ENCODE peak calls at places on chromosome 6, in six cellular contexts. F, A, R, S, H and I are unnamed samples.

GRCh38 chr6:52417675-52418111 is 2.4 kb upstream of the EFHC1 start:
- DNase-seq in H (peak; percentile 89), S (no peak), F (no peak), R (no peak), A (no peak), I (peak; percentile 86)

GRCh38 chr6:51854876-51855275 is 232.5 kb downstream of the PKHD1 start:
- DNase-seq in F (no peak), A (no peak), S (no peak), R (no peak), H (no peak), I (no peak)

GRCh38 chr6:150373260-150373701 is 4.5 kb downstream of the IYD start:
- DNase-seq in R (no peak), F (no peak), S (no peak), H (no peak), A (peak; percentile 33), I (no peak)

GRCh38 chr6:87494761-87495422 is 22.1 kb downstream of the SLC35A1 start:
- DNase-seq in F (no peak), R (no peak), H (no peak), A (no peak), S (no peak), I (no peak)

GRCh38 chr6:119350202-119351004 is 842 bp upstream of the MAN1A1 start:
- DNase-seq in R (no peak), F (peak; percentile 23), S (no peak), H (peak; percentile 66), A (no peak), I (peak; percentile 88)

GRCh38 chr6:154732824-154733609 is at the start of gene SCAF8:
- DNase-seq in R (peak; percentile 70), S (peak; percentile 87), A (peak; percentile 85), F (no peak), H (peak; percentile 81), I (peak; percentile 82)

GRCh38 chr6:143449731-143450452 is 603 bp downstream of the ADAT2 start:
- DNase-seq in A (no peak), F (no peak), H (peak; percentile 71), S (no peak), R (no peak), I (peak; percentile 57)

GRCh38 chr6:18262812-18263560 is 1.3 kb downstream of the DEK start:
- DNase-seq in H (peak; percentile 57), R (no peak), A (no peak), S (no peak), F (no peak), I (peak; percentile 47)

GRCh38 chr6:45431314-45432058 is 53.8 kb upstream of the SUPT3H start:
- DNase-seq in S (no peak), R (no peak), H (no peak), A (no peak), F (no peak), I (no peak)
- H3K27ac ChIP-seq in S (no peak overlapping the region), R (no peak overlapping the region), H (no peak overlapping the region), A (no peak overlapping the region), F (no peak overlapping the region), I (no peak overlapping the region)

GRCh38 chr6:146100776-146101175 is 71.9 kb downstream of the GRM1 start:
- DNase-seq in R (no peak), S (no peak), H (no peak), F (no peak), A (no peak), I (no peak)
- H3K27ac ChIP-seq in R (no peak overlapping the region), S (no peak overlapping the region), H (no peak overlapping the region), F (no peak overlapping the region), A (no peak overlapping the region), I (no peak overlapping the region)

DNA sequence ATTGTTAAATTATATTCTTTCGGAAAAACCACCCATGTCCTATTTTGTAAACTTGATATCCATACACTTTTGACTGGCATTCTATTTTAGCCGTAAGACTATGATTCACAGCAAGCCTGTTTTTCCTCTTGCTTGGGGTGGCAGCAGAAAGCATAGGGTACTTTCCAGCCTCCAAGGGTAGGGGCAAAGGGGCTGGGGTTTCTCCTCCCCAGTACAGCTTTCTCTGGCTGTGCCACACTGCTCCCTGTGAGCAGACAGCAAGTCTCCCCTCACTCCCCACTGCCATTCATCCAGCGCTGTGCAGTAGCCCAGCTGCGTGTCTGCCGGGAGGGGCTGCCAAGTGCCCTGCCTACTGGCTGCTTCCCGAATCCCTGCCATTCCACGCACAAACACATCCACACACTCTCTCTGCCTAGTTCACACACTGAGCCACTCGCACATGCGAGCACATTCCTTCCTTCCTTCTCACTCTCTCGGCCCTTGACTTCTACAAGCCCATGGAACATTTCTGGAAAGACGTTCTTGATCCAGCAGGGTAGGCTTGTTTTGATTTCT is 2.1 kb upstream of the ESR1 start:
- DNase-seq in H (no peak), A (peak; percentile 26), F (no peak), S (peak; percentile 37), R (no peak), I (no peak)
- H3K27ac ChIP-seq in H (no peak overlapping the region), A (no peak overlapping the region), F (no peak overlapping the region), S (peak overlapping the region; percentile 90), R (no peak overlapping the region), I (no peak overlapping the region)

DNA sequence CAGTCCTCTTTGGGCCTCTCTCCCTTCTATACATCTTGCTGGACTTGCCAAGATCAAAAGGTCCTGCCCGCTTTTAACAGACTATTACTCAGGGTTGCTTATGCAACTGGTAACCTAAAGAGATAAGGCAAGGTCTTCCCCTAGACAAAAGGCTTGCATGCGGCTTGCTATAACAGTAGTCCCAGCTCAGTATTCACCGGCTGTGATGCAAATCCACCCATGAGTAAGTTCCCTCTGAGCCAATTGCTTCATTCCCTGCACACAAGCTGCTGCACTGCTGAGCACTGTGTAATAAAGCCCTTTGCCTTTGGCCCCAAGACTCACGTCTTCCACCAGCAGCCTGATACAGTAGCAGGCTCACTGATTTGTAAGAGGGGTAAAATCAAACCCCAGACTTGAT is 363.8 kb downstream of the PRKN start:
- DNase-seq in F (no peak), R (no peak), S (no peak), H (no peak), A (no peak), I (no peak)
- H3K27ac ChIP-seq in F (no peak overlapping the region), R (no peak overlapping the region), S (no peak overlapping the region), H (no peak overlapping the region), A (no peak overlapping the region), I (no peak overlapping the region)

DNA sequence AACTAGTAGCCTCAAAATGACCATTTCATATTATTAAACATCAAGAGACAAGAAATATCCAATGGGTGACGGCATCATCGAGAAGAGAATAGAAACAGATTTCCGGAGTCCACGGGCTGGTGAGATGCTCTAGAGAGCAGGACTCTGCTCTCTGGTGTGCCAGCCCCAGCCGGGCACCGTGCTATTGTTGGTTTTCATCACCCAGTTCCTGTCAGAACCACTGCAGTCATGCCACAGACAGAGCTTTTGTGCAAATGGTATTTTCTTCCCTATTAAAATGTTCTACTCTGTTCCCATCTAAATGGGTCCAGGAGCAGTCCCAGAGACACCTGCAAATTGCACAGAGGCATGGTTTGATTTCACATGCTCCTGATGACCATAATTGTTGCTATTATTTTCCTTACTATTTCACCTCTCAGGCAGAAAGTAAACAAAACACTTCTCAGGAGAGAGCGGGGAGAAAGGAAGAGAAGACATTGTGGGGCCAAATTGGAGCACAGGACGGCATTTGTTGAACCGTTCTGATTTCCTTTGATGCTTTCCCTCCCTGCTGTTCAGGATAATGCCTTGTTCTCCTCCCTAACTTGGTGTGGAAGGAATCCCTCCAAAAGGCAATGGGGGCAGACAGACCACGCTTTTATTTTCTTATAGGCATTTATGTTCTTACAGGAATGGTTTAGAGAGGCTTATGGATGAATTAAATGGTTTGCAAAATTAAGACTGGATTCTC is 11.4 kb upstream of the RAMACL start:
- DNase-seq in R (no peak), F (no peak), H (no peak), A (no peak), S (no peak), I (no peak)
- H3K27ac ChIP-seq in R (no peak overlapping the region), F (peak overlapping the region; percentile 72), H (peak overlapping the region; percentile 98), A (peak overlapping the region; percentile 87), S (peak overlapping the region; percentile 30), I (no peak overlapping the region)

GRCh38 chr6:3484240-3484639 is 27.4 kb upstream of the SLC22A23 start:
- DNase-seq in F (no peak), A (no peak), S (no peak), R (no peak), H (no peak), I (peak; percentile 70)

GRCh38 chr6:3490622-3490980 is 33.8 kb upstream of the SLC22A23 start:
- DNase-seq in A (no peak), F (no peak), S (no peak), H (no peak), R (no peak), I (no peak)

GRCh38 chr6:3484946-3485345 is 28.1 kb upstream of the SLC22A23 start:
- DNase-seq in F (no peak), S (no peak), A (no peak), H (no peak), R (no peak), I (no peak)

GRCh38 chr6:3489961-3490621 is 33.2 kb upstream of the SLC22A23 start:
- DNase-seq in S (no peak), F (no peak), R (no peak), A (no peak), H (no peak), I (no peak)

GRCh38 chr6:3489032-3489757 is 32.3 kb upstream of the SLC22A23 start:
- DNase-seq in A (no peak), F (no peak), H (peak; percentile 37), S (no peak), R (no peak), I (no peak)
- H3K27ac ChIP-seq in A (peak overlapping the region; percentile 31), F (no peak overlapping the region), H (no peak overlapping the region), S (no peak overlapping the region), R (no peak overlapping the region), I (no peak overlapping the region)

DNA sequence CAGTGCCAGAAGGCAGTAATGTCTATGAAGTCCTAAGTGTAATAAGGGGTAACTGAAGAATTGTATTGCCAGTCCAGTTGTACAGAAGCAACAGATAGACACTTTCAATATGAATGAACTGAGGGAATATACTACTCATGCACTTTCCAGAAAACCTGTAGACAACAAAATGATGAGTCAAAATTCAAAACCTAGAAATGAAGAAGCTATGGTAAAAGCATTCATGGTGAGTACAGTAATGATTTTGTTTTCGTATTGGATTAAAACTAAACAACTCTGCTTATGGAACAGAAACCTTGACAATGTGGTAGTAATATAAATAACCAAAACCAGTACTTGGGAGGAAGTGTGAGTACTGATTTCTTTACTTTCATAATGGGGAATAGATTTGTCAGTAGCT is 35.0 kb downstream of the ARMC2 start:
- DNase-seq in S (no peak), R (no peak), F (no peak), H (no peak), A (no peak), I (no peak)
- H3K27ac ChIP-seq in S (no peak overlapping the region), R (no peak overlapping the region), F (no peak overlapping the region), H (no peak overlapping the region), A (no peak overlapping the region), I (no peak overlapping the region)

GRCh38 chr6:112251170-112251945 is 3.0 kb downstream of the LAMA4 start:
- DNase-seq in F (no peak), A (peak; percentile 23), S (peak; percentile 59), R (no peak), H (peak; percentile 81), I (peak; percentile 51)
- H3K27ac ChIP-seq in F (no peak overlapping the region), A (peak overlapping the region; percentile 91), S (peak overlapping the region; percentile 74), R (no peak overlapping the region), H (peak overlapping the region; percentile 81), I (no peak overlapping the region)

GRCh38 chr6:148345578-148345977 is 2.9 kb downstream of the SASH1 start:
- DNase-seq in H (no peak), S (no peak), R (no peak), F (no peak), A (no peak), I (no peak)
- H3K27ac ChIP-seq in H (peak overlapping the region; percentile 94), S (peak overlapping the region; percentile 36), R (no peak overlapping the region), F (no peak overlapping the region), A (peak overlapping the region; percentile 86), I (no peak overlapping the region)